ENCODE peak calls at places on chromosome 16, in four cellular contexts. One of them, this sample, is unnamed. For H3K9me3, the result is how much of the 10 kb centered on the place peaks cover.

GRCh38 chr16:69100046-69100765 is 5.2 kb upstream of the HAS3 start:
- DNase-seq in right atrium auricular region: no peak
- DNase-seq in Peyer's patch: no peak
- DNase-seq in neuronal stem cell: no peak
- DNase-seq in this sample: no peak

GRCh38 chr16:10168258-10168657 is 14.0 kb downstream of the GRIN2A start:
- DNase-seq in right atrium auricular region: no peak
- DNase-seq in Peyer's patch: no peak
- DNase-seq in neuronal stem cell: no peak
- DNase-seq in this sample: no peak

GRCh38 chr16:75309899-75310430 is 58.5 kb upstream of the BCAR1 start:
- DNase-seq in right atrium auricular region: no peak
- DNase-seq in neuronal stem cell: no peak
- DNase-seq in Peyer's patch: peak
- DNase-seq in this sample: peak

GRCh38 chr16:82699711-82700495 is 73.1 kb downstream of the CDH13 start:
- DNase-seq in neuronal stem cell: no peak
- DNase-seq in Peyer's patch: no peak
- DNase-seq in right atrium auricular region: no peak
- DNase-seq in this sample: no peak

GRCh38 chr16:56662357-56663354 is 4.9 kb downstream of the MT1F start:
- DNase-seq in right atrium auricular region: no peak
- DNase-seq in Peyer's patch: no peak
- DNase-seq in neuronal stem cell: no peak
- DNase-seq in this sample: no peak

GRCh38 chr16:29804455-29805231 is 1.7 kb upstream of the MAZ start:
- DNase-seq in right atrium auricular region: no peak
- DNase-seq in Peyer's patch: peak
- DNase-seq in neuronal stem cell: no peak
- DNase-seq in this sample: peak

GRCh38 chr16:48157302-48157701 is 1.5 kb upstream of the ABCC12 start:
- DNase-seq in neuronal stem cell: no peak
- DNase-seq in right atrium auricular region: no peak
- DNase-seq in Peyer's patch: no peak
- DNase-seq in this sample: no peak

GRCh38 chr16:11792404-11793260 is 4.4 kb downstream of the ZC3H7A start:
- DNase-seq in neuronal stem cell: no peak
- DNase-seq in right atrium auricular region: no peak
- DNase-seq in Peyer's patch: peak
- DNase-seq in this sample: peak

GRCh38 chr16:69870761-69871160 is 80.4 kb upstream of the CLEC18A start:
- DNase-seq in right atrium auricular region: no peak
- DNase-seq in neuronal stem cell: no peak
- DNase-seq in Peyer's patch: no peak
- DNase-seq in this sample: no peak

GRCh38 chr16:30027588-30028437 is 3.3 kb downstream of the TLCD3B start:
- DNase-seq in neuronal stem cell: no peak
- DNase-seq in right atrium auricular region: no peak
- DNase-seq in Peyer's patch: no peak
- DNase-seq in this sample: no peak

GRCh38 chr16:53093162-53093744 is 38.5 kb downstream of the CHD9 start:
- DNase-seq in Peyer's patch: no peak
- DNase-seq in neuronal stem cell: no peak
- DNase-seq in right atrium auricular region: no peak
- DNase-seq in this sample: no peak

GRCh38 chr16:80265624-80266306 is 275.0 kb upstream of the DYNLRB2 start:
- DNase-seq in neuronal stem cell: no peak
- DNase-seq in Peyer's patch: peak
- DNase-seq in right atrium auricular region: no peak
- DNase-seq in this sample: no peak

GRCh38 chr16:709651-710499 is 4.3 kb upstream of the FBXL16 start:
- DNase-seq in right atrium auricular region: no peak
- DNase-seq in neuronal stem cell: peak
- DNase-seq in Peyer's patch: no peak
- DNase-seq in this sample: no peak

GRCh38 chr16:63982156-63982555 is 1139.7 kb downstream of the CDH11 start:
- DNase-seq in neuronal stem cell: peak
- DNase-seq in Peyer's patch: no peak
- DNase-seq in right atrium auricular region: no peak
- DNase-seq in this sample: no peak

GRCh38 chr16:29760567-29761279 is 14.9 kb upstream of the C16orf54 start:
- DNase-seq in Peyer's patch: peak
- DNase-seq in neuronal stem cell: no peak
- DNase-seq in right atrium auricular region: no peak
- DNase-seq in this sample: no peak

GRCh38 chr16:19639986-19640421 is 78.0 kb downstream of the KNOP1 start:
- DNase-seq in Peyer's patch: no peak
- DNase-seq in neuronal stem cell: no peak
- DNase-seq in right atrium auricular region: no peak
- DNase-seq in this sample: no peak

GRCh38 chr16:50368410-50369132 is at the start of gene BRD7:
- DNase-seq in neuronal stem cell: peak
- DNase-seq in Peyer's patch: peak
- DNase-seq in right atrium auricular region: no peak
- DNase-seq in this sample: peak

GRCh38 chr16:89615596-89616090 is 2.2 kb downstream of the DPEP1 start:
- DNase-seq in neuronal stem cell: no peak
- DNase-seq in Peyer's patch: peak
- DNase-seq in right atrium auricular region: no peak
- DNase-seq in this sample: peak

GRCh38 chr16:20760346-20760745 is 3.5 kb upstream of the ACSM3 start:
- DNase-seq in neuronal stem cell: no peak
- DNase-seq in Peyer's patch: no peak
- DNase-seq in right atrium auricular region: no peak
- DNase-seq in this sample: no peak

GRCh38 chr16:27313422-27314160 is at the start of gene IL4R:
- DNase-seq in neuronal stem cell: peak
- DNase-seq in right atrium auricular region: peak
- DNase-seq in Peyer's patch: peak
- DNase-seq in this sample: peak

GRCh38 chr16:50970221-50970620 is 180.8 kb downstream of the SALL1 start:
- DNase-seq in neuronal stem cell: no peak
- DNase-seq in Peyer's patch: no peak
- DNase-seq in right atrium auricular region: no peak
- DNase-seq in this sample: no peak

GRCh38 chr16:89325861-89326471 is 108.5 kb downstream of the ZNF778 start:
- DNase-seq in neuronal stem cell: no peak
- DNase-seq in Peyer's patch: peak
- DNase-seq in right atrium auricular region: peak
- DNase-seq in this sample: peak

GRCh38 chr16:15856901-15857778 is at the start of gene MYH11:
- DNase-seq in neuronal stem cell: peak
- DNase-seq in right atrium auricular region: no peak
- DNase-seq in Peyer's patch: peak
- DNase-seq in this sample: peak

GRCh38 chr16:73152731-73153130 is 104.8 kb upstream of the ZFHX3 start:
- DNase-seq in Peyer's patch: no peak
- DNase-seq in neuronal stem cell: peak
- DNase-seq in right atrium auricular region: no peak
- DNase-seq in this sample: no peak

GRCh38 chr16:56425439-56425832 is at the start of gene AMFR:
- DNase-seq in neuronal stem cell: peak
- DNase-seq in right atrium auricular region: no peak
- DNase-seq in Peyer's patch: peak
- DNase-seq in this sample: peak

GRCh38 chr16:89437251-89437987 is 52.9 kb downstream of the ANKRD11 start:
- DNase-seq in neuronal stem cell: no peak
- DNase-seq in right atrium auricular region: no peak
- DNase-seq in Peyer's patch: no peak
- DNase-seq in this sample: no peak

GRCh38 chr16:47311738-47312505 is 148.9 kb downstream of the ITFG1 start:
- DNase-seq in neuronal stem cell: no peak
- DNase-seq in Peyer's patch: no peak
- DNase-seq in right atrium auricular region: no peak
- DNase-seq in this sample: no peak

GRCh38 chr16:57592591-57593003 is 35.8 kb upstream of the ADGRG1 start:
- DNase-seq in Peyer's patch: peak
- DNase-seq in right atrium auricular region: no peak
- DNase-seq in neuronal stem cell: no peak
- DNase-seq in this sample: peak

GRCh38 chr16:9567674-9568073 is 476.2 kb downstream of the HAPSTR1 start:
- DNase-seq in Peyer's patch: no peak
- DNase-seq in neuronal stem cell: no peak
- DNase-seq in right atrium auricular region: no peak
- DNase-seq in this sample: no peak

GRCh38 chr16:83898463-83899271 is at the start of gene MLYCD:
- DNase-seq in right atrium auricular region: peak
- DNase-seq in Peyer's patch: peak
- DNase-seq in neuronal stem cell: peak
- DNase-seq in this sample: peak

GRCh38 chr16:86620184-86620583 is 41.8 kb downstream of the FOXL1 start:
- DNase-seq in right atrium auricular region: no peak
- DNase-seq in Peyer's patch: no peak
- DNase-seq in neuronal stem cell: no peak
- DNase-seq in this sample: no peak

GRCh38 chr16:89495121-89495520 is 4.8 kb upstream of the ANKRD11 start:
- DNase-seq in neuronal stem cell: no peak
- DNase-seq in Peyer's patch: no peak
- DNase-seq in right atrium auricular region: no peak
- DNase-seq in this sample: no peak

GRCh38 chr16:54060599-54061355 is 225.8 kb downstream of the IRX3 start:
- DNase-seq in right atrium auricular region: no peak
- DNase-seq in Peyer's patch: no peak
- DNase-seq in neuronal stem cell: no peak
- DNase-seq in this sample: no peak

GRCh38 chr16:28555593-28555992 is 1.9 kb downstream of the SGF29 start:
- DNase-seq in Peyer's patch: no peak
- DNase-seq in neuronal stem cell: no peak
- DNase-seq in right atrium auricular region: no peak
- DNase-seq in this sample: no peak
- H3K4me3 ChIP-seq in Peyer's patch: no peak
- H3K4me3 ChIP-seq in neuronal stem cell: no peak
- H3K4me3 ChIP-seq in right atrium auricular region: no peak
- H3K4me3 ChIP-seq in this sample: no peak

DNA sequence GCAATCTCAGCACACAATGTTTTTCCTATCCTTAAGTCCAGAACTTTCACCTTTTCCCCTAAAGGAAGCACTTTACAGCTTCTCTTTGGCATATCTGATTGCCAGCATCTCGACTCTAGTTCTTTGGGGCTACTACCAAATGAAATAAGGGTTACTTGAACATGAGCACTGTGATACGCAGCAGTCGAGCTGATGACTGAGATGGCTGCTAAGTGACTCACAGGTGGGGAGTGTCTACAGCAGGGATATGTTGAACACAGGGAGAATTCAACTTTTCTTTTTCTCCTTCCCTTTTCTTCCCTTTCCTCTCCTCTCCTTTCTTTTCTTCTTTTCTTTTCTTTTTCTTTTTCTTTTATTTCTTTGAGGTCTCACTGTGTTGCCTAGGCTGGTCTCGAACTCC is 334.8 kb downstream of the MAF start:
- DNase-seq in Peyer's patch: no peak
- DNase-seq in right atrium auricular region: no peak
- DNase-seq in neuronal stem cell: no peak
- DNase-seq in this sample: no peak
- H3K9me3 ChIP-seq in Peyer's patch: under half
- H3K9me3 ChIP-seq in right atrium auricular region: under half
- H3K9me3 ChIP-seq in neuronal stem cell: under half
- H3K9me3 ChIP-seq in this sample: under half

DNA sequence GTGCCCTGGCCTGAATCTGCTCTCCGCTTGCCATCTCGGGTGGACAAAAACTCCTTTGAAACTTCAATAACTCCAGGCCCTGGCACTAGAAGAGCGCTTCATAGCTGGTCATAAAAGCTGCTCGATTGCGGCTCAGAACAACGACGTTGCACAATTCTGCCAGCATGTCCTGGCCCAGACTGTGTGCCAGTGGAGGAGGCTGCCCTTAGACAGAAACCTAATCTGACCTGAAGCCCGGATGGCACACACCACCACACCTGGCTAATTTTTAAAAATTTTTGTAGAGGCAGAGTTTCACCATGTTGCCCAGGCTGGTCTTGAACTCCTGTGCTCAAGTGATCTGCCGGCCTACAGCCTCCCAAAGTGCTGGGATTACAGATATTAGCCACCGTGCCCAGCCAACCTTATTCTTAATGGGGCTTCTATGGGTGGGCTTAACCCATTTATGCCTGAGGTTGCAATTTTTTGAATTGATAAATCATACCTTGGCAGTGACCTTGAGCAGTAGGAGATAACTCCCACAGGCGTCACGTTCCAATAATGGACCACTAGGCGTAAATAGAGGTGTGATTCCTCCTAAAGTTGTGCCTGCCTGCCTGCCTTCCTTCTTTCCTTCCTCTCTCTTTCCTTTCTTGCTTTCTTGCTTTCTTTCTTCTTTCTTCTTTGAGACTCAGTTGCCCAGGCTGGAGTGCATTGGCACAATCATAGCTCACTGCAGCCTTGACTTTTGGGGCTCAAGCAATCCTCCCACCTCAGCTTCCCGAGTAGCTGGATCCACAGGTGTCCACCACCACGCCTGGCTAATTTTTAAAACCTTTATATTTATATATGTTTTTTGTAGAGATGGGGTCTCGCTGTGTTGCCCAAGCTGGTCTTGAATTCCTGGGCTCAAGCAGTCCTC is 1.1 kb upstream of the PPL start:
- DNase-seq in right atrium auricular region: no peak
- DNase-seq in Peyer's patch: peak
- DNase-seq in neuronal stem cell: no peak
- DNase-seq in this sample: peak
- H3K4me3 ChIP-seq in right atrium auricular region: no peak
- H3K4me3 ChIP-seq in Peyer's patch: no peak
- H3K4me3 ChIP-seq in neuronal stem cell: no peak
- H3K4me3 ChIP-seq in this sample: peak

GRCh38 chr16:5374184-5374583 is 276.6 kb upstream of the EEF2KMT start:
- DNase-seq in right atrium auricular region: no peak
- DNase-seq in neuronal stem cell: no peak
- DNase-seq in Peyer's patch: no peak
- DNase-seq in this sample: no peak
- H3K9me3 ChIP-seq in right atrium auricular region: under half
- H3K9me3 ChIP-seq in neuronal stem cell: under half
- H3K9me3 ChIP-seq in Peyer's patch: under half
- H3K9me3 ChIP-seq in this sample: under half

GRCh38 chr16:2663553-2664521 is 18.5 kb upstream of the KCTD5 start:
- DNase-seq in right atrium auricular region: peak
- DNase-seq in Peyer's patch: peak
- DNase-seq in neuronal stem cell: no peak
- DNase-seq in this sample: peak
- H3K4me3 ChIP-seq in right atrium auricular region: no peak
- H3K4me3 ChIP-seq in Peyer's patch: no peak
- H3K4me3 ChIP-seq in neuronal stem cell: no peak
- H3K4me3 ChIP-seq in this sample: no peak